ENCODE peak calls at places on chromosomes 16 and 17, in seven cellular contexts. E, N, M, P, W, S and D are unnamed samples.
A peak's percentile ranks its signal among the peaks of the same experiment; 100 is the strongest.

GRCh38 chr17:14299261-14300093 is 1.4 kb upstream of the HS3ST3B1 start:
- DNase-seq in E (peak; percentile 68), N (no peak), M (peak; percentile 46), P (peak; percentile 57), W (no peak), S (peak; percentile 78), D (peak; percentile 51)

GRCh38 chr17:77528516-77529327 is 388.0 kb downstream of the SEC14L1 start:
- DNase-seq in E (peak; percentile 54), N (no peak), M (no peak), P (peak; percentile 62), W (no peak), S (peak; percentile 81), D (peak; percentile 78)

GRCh38 chr16:2980227-2981176 is at the start of gene PKMYT1:
- DNase-seq in E (peak; percentile 96), N (no peak), M (peak; percentile 97), P (peak; percentile 100), W (peak; percentile 72), S (peak; percentile 97), D (peak; percentile 97)

GRCh38 chr16:70158261-70158939 is 15.2 kb upstream of the CLEC18C start:
- DNase-seq in E (no peak), N (no peak), M (no peak), P (no peak), W (no peak), S (no peak), D (no peak)

GRCh38 chr17:60534010-60534555 is 8.0 kb upstream of the APPBP2 start:
- DNase-seq in E (no peak), N (no peak), M (no peak), P (no peak), W (no peak), S (no peak), D (no peak)

GRCh38 chr17:33435716-33436301 is 142.7 kb upstream of the ASIC2 start:
- DNase-seq in E (no peak), N (no peak), M (no peak), P (no peak), W (no peak), S (no peak), D (no peak)

GRCh38 chr16:8644151-8644512 is 22.6 kb downstream of the METTL22 start:
- DNase-seq in E (no peak), N (no peak), M (no peak), P (no peak), W (no peak), S (no peak), D (no peak)

GRCh38 chr17:44921122-44921882 is 6.0 kb upstream of the GFAP start:
- DNase-seq in E (peak; percentile 41), N (no peak), M (no peak), P (no peak), W (no peak), S (peak; percentile 55), D (no peak)

GRCh38 chr17:19384723-19385391 is 2.1 kb downstream of the MFAP4 start:
- DNase-seq in E (peak; percentile 79), N (no peak), M (no peak), P (no peak), W (peak; percentile 22), S (no peak), D (no peak)

GRCh38 chr16:80084614-80085013 is 456.2 kb upstream of the DYNLRB2 start:
- DNase-seq in E (no peak), N (peak; percentile 35), M (peak; percentile 16), P (no peak), W (no peak), S (peak; percentile 44), D (peak; percentile 24)

GRCh38 chr16:75059411-75059810 is 57.2 kb downstream of the LDHD start:
- DNase-seq in E (no peak), N (no peak), M (no peak), P (no peak), W (no peak), S (no peak), D (no peak)

GRCh38 chr17:42087042-42087701 is 11.1 kb downstream of the ZNF385C start:
- DNase-seq in E (no peak), N (no peak), M (no peak), P (no peak), W (no peak), S (no peak), D (no peak)

GRCh38 chr17:49834118-49834743 is 13.6 kb downstream of the TAC4 start:
- DNase-seq in E (no peak), N (no peak), M (no peak), P (no peak), W (no peak), S (no peak), D (no peak)

GRCh38 chr17:67649891-67650290 is 67.8 kb upstream of the NOL11 start:
- DNase-seq in E (no peak), N (no peak), M (no peak), P (no peak), W (no peak), S (no peak), D (no peak)

GRCh38 chr17:48546924-48547838 is 2.3 kb upstream of the HOXB2 start:
- DNase-seq in E (no peak), N (no peak), M (no peak), P (no peak), W (no peak), S (no peak), D (no peak)

GRCh38 chr17:82565551-82565950 is 46.0 kb downstream of the FOXK2 start:
- DNase-seq in E (no peak), N (no peak), M (no peak), P (no peak), W (no peak), S (no peak), D (no peak)

GRCh38 chr17:65559802-65560627 is 1.4 kb downstream of the AXIN2 start:
- DNase-seq in E (peak; percentile 78), N (no peak), M (peak; percentile 17), P (peak; percentile 64), W (no peak), S (peak; percentile 68), D (peak; percentile 58)

GRCh38 chr16:66369055-66369592 is 2.6 kb downstream of the CDH5 start:
- DNase-seq in E (peak; percentile 65), N (no peak), M (no peak), P (no peak), W (no peak), S (no peak), D (no peak)

GRCh38 chr17:17070931-17071330 is 28.7 kb downstream of the MPRIP start:
- DNase-seq in E (peak; percentile 33), N (no peak), M (no peak), P (no peak), W (no peak), S (no peak), D (no peak)

GRCh38 chr16:89326721-89327120 is 109.2 kb downstream of the ZNF778 start:
- DNase-seq in E (peak; percentile 54), N (no peak), M (no peak), P (no peak), W (no peak), S (no peak), D (no peak)

GRCh38 chr16:2147981-2148671 is at the start of gene RAB26:
- DNase-seq in E (peak; percentile 93), N (no peak), M (peak; percentile 53), P (peak; percentile 94), W (no peak), S (peak; percentile 85), D (peak; percentile 55)

DNA sequence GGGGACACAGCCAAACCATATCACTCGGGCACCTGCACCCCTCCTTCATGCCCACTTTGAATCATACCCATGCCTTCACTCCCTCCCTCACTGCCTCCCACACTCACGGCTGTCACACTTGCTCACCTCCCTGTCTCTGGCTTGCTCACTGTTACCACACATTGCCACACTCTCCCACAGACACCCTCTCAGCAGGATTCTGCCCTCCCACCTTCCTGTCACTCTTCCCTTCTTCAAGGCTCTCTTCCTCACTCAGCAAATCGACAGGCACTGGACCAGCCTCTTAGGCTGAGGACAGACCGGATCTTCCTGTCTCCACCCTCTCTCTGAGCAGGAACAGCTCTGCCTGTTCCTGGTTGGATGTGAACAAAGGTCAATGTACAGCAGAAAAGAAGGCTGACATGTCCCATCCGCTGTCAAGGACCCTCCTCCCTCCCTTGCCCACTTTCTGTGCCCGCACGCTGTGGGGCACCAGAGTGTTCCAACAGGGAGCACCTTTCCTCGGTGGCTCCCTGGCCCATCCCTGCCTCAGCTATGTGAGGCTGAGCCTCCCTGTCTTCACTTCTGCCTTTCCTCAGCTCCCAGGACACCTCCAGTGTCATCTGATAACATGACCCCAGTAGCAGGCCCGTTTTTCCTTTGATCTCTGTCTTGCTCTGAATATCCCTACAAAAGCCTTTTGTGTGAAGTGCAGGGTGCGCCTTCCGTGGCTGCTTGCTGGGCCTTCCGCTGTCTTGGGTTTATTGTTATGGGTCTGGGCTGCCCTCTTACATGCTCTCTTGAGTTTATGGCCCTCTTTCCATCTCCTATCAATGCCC is 47.0 kb downstream of the CCDC182 start:
- DNase-seq in E (no peak), N (no peak), M (no peak), P (no peak), W (no peak), S (no peak), D (no peak)
- TF ChIP-seq CTCF in E (no peak), N (no peak), M (no peak), P (no peak), W (no peak), S (no peak), D (no peak)

GRCh38 chr16:11215935-11216556 is 40.0 kb downstream of the SOCS1 start:
- DNase-seq in E (no peak), N (no peak), M (no peak), P (no peak), W (no peak), S (no peak), D (no peak)

GRCh38 chr16:11217651-11218323 is 38.2 kb downstream of the SOCS1 start:
- DNase-seq in E (no peak), N (no peak), M (no peak), P (no peak), W (no peak), S (no peak), D (no peak)

GRCh38 chr16:11213799-11214198 is 42.2 kb downstream of the SOCS1 start:
- DNase-seq in E (no peak), N (no peak), M (no peak), P (no peak), W (no peak), S (no peak), D (no peak)

GRCh38 chr16:11219188-11219587 is 36.8 kb downstream of the SOCS1 start:
- DNase-seq in E (no peak), N (no peak), M (no peak), P (no peak), W (no peak), S (no peak), D (no peak)

GRCh38 chr16:11218324-11218962 is 37.6 kb downstream of the SOCS1 start:
- DNase-seq in E (no peak), N (no peak), M (no peak), P (no peak), W (no peak), S (no peak), D (no peak)
- TF ChIP-seq CTCF in E (peak; percentile 50), N (peak; percentile 56), M (peak; percentile 33), P (peak; percentile 42), W (no peak), S (peak; percentile 37), D (peak; percentile 82)

DNA sequence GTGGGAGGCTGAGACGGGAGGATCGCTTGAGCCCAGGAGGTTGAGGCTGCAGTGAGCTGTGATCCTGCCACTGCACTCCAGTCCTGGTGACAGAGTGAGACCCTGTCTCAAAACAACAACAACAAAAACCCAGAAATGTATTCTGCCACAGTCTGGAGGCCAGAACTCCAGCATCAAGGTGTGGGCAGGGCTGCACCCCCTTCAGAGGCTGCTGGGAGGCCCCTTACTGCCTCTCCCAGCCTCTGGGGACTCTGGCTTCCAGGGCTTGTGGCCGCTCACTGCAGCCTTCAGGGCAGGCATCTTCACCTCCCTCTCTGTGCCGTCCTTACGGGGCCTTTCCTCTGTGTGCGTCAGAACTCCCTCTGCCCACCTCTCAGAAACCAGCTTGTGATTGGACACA is 209.4 kb upstream of the GSE1 start:
- DNase-seq in E (no peak), N (no peak), M (no peak), P (no peak), W (no peak), S (no peak), D (no peak)
- TF ChIP-seq CTCF in E (no peak), N (no peak), M (no peak), P (no peak), W (no peak), S (no peak), D (no peak)

GRCh38 chr16:63461248-63461841 is 1425.1 kb upstream of the CDH8 start:
- DNase-seq in E (no peak), N (no peak), M (no peak), P (no peak), W (no peak), S (peak; percentile 42), D (no peak)
- TF ChIP-seq CTCF in E (peak; percentile 37), N (peak; percentile 15), M (no peak), P (no peak), W (no peak), S (peak; percentile 50), D (peak; percentile 52)